ENCODE peak calls at places on chromosomes 4 and X, in eight cellular contexts. H is fibroblast of mammary gland, I is NCI-H526, V is brain microvascular endothelial cell, Z is IMR-90, X is AG08396, Q is pons, Y is pancreas. D is an unnamed sample.

GRCh38 chrX:68498044-68498507 is 775 bp upstream of the YIPF6 start:
- DNase-seq in H (peak; percentile 8), I (no peak), V (no peak), Z (no peak), X (no peak), Q (no peak), Y (no peak), D (no peak)

GRCh38 chrX:112341598-112341997 is 259.0 kb upstream of the TRPC5 start:
- DNase-seq in H (peak; percentile 54), I (no peak), V (no peak), Z (peak; percentile 83), X (no peak), Q (no peak), Y (no peak), D (no peak)

GRCh38 chr4:25879991-25880641 is 17.3 kb upstream of the SEL1L3 start:
- DNase-seq in H (peak; percentile 68), I (no peak), V (no peak), Z (peak; percentile 24), X (no peak), Q (no peak), Y (no peak), D (no peak)

GRCh38 chrX:13868481-13869040 is 51.7 kb upstream of the GPM6B start:
- DNase-seq in H (peak; percentile 85), I (no peak), V (no peak), Z (peak; percentile 45), X (no peak), Q (no peak), Y (no peak), D (no peak)

GRCh38 chrX:40146471-40147398 is 49.0 kb upstream of the BCOR start:
- DNase-seq in H (no peak), I (peak; percentile 70), V (no peak), Z (peak; percentile 46), X (peak; percentile 67), Q (peak; percentile 31), Y (peak; percentile 72), D (no peak)

GRCh38 chr4:60315586-60315985 is 884.5 kb upstream of the ADGRL3 start:
- DNase-seq in H (no peak), I (no peak), V (no peak), Z (no peak), X (no peak), Q (no peak), Y (no peak), D (no peak)

GRCh38 chr4:11628093-11628725 is 199.5 kb upstream of the HS3ST1 start:
- DNase-seq in H (no peak), I (no peak), V (no peak), Z (peak; percentile 64), X (no peak), Q (no peak), Y (no peak), D (no peak)

GRCh38 chr4:114384629-114385028 is 214.0 kb upstream of the UGT8 start:
- DNase-seq in H (peak; percentile 71), I (peak; percentile 56), V (peak; percentile 46), Z (peak; percentile 77), X (no peak), Q (peak; percentile 73), Y (no peak), D (peak; percentile 30)

GRCh38 chrX:43350935-43351334 is 305.2 kb upstream of the MAOA start:
- DNase-seq in H (no peak), I (no peak), V (no peak), Z (no peak), X (no peak), Q (no peak), Y (no peak), D (no peak)

GRCh38 chrX:155632424-155633100 is 19.8 kb upstream of the TMLHE start:
- DNase-seq in H (no peak), I (no peak), V (no peak), Z (peak; percentile 16), X (no peak), Q (no peak), Y (no peak), D (no peak)

GRCh38 chrX:110318664-110318968 is 731 bp upstream of the AMMECR1 start:
- DNase-seq in H (no peak), I (no peak), V (no peak), Z (no peak), X (no peak), Q (no peak), Y (no peak), D (no peak)

GRCh38 chr4:53043900-53044650 is 182.0 kb downstream of the RASL11B start:
- DNase-seq in H (no peak), I (no peak), V (no peak), Z (no peak), X (no peak), Q (no peak), Y (no peak), D (no peak)

GRCh38 chrX:78123190-78123589 is 16.3 kb downstream of the TAF9B start:
- DNase-seq in H (peak; percentile 67), I (no peak), V (peak; percentile 45), Z (peak; percentile 63), X (peak; percentile 13), Q (no peak), Y (no peak), D (no peak)

GRCh38 chr4:7811536-7812190 is 128.0 kb downstream of the AFAP1 start:
- DNase-seq in H (no peak), I (peak; percentile 30), V (no peak), Z (peak; percentile 95), X (peak; percentile 56), Q (no peak), Y (no peak), D (no peak)